ENCODE peak calls at places on chromosomes 5 and 9, in five cellular contexts. C, W, R, G and B are unnamed samples.

GRCh38 chr9:116749176-116749575 is 62.1 kb downstream of the TRIM32 start:
- DNase-seq in R (no peak), C (no peak), W (no peak), G (no peak), B (no peak)

GRCh38 chr5:128237504-128237903 is 153.9 kb downstream of the SLC12A2 start:
- DNase-seq in W (no peak), G (no peak), C (no peak), R (no peak), B (no peak)

GRCh38 chr5:111851616-111852015 is 94.6 kb upstream of the NREP start:
- DNase-seq in G (no peak), W (no peak), C (no peak), R (no peak), B (no peak)

GRCh38 chr5:36723921-36724320 is 117.5 kb downstream of the SLC1A3 start:
- DNase-seq in G (no peak), W (no peak), C (no peak), R (no peak), B (no peak)

GRCh38 chr9:129178579-129178909 is 483 bp upstream of the IER5L start:
- DNase-seq in W (no peak), C (no peak), G (no peak), R (no peak), B (no peak)

GRCh38 chr9:133881671-133882381 is 110.3 kb downstream of the VAV2 start:
- DNase-seq in W (no peak), R (no peak), G (no peak), C (no peak), B (no peak)

GRCh38 chr9:73149371-73150067 is 2.1 kb upstream of the ANXA1 start:
- DNase-seq in G (no peak), C (no peak), R (peak; percentile 89), W (no peak), B (peak; percentile 51)

GRCh38 chr5:44797723-44798122 is 11.0 kb upstream of the MRPS30 start:
- DNase-seq in R (no peak), G (no peak), W (no peak), C (no peak), B (no peak)

GRCh38 chr9:121284733-121285451 is 16.9 kb downstream of the GSN start:
- DNase-seq in R (no peak), W (no peak), G (no peak), C (no peak), B (no peak)

GRCh38 chr9:73180373-73180772 is 28.7 kb downstream of the ANXA1 start:
- DNase-seq in R (peak; percentile 61), W (no peak), C (no peak), G (no peak), B (no peak)

GRCh38 chr5:170301901-170302728 is 4.5 kb upstream of the LCP2 start:
- DNase-seq in C (no peak), G (no peak), R (no peak), W (no peak), B (no peak)

GRCh38 chr9:38619556-38620447 is 594 bp downstream of the ANKRD18A start:
- DNase-seq in W (peak; percentile 56), C (no peak), R (no peak), G (peak; percentile 8), B (no peak)

GRCh38 chr9:27487927-27488326 is 36.2 kb upstream of the IFNK start:
- DNase-seq in R (no peak), W (no peak), G (no peak), C (no peak), B (no peak)

GRCh38 chr5:142475102-142475501 is 150.3 kb upstream of the SPRY4 start:
- DNase-seq in C (no peak), G (no peak), R (no peak), W (no peak), B (no peak)

GRCh38 chr5:99010294-99010693 is 81.5 kb upstream of the CHD1 start:
- DNase-seq in G (no peak), C (no peak), R (no peak), W (no peak), B (no peak)

GRCh38 chr5:14743601-14744295 is 79.2 kb downstream of the OTULIN start:
- DNase-seq in G (no peak), W (no peak), R (peak; percentile 74), C (no peak), B (no peak)

GRCh38 chr5:74374656-74375055 is 265.9 kb downstream of the ENC1 start:
- DNase-seq in C (no peak), R (no peak), W (no peak), G (no peak), B (no peak)